ENCODE peak calls at places on chromosomes 6 and 20, in five cellular contexts. K, P, T, D and G are unnamed samples.

GRCh38 chr20:62898970-62899632 is 27.2 kb downstream of the DIDO1 start:
- DNase-seq in K (peak), P (no peak), T (no peak), D (no peak), G (no peak)

GRCh38 chr6:165573671-165574070 is 89.4 kb downstream of the PDE10A start:
- DNase-seq in K (no peak), P (no peak), T (no peak), D (peak), G (no peak)

GRCh38 chr6:156511570-156511969 is 265.6 kb upstream of the ARID1B start:
- DNase-seq in K (no peak), P (no peak), T (no peak), D (no peak), G (no peak)

GRCh38 chr6:111992851-111993250 is 61.1 kb upstream of the CCN6 start:
- DNase-seq in K (peak), P (peak), T (peak), D (peak), G (no peak)

GRCh38 chr6:99338188-99338587 is 11.3 kb downstream of the FAXC start:
- DNase-seq in K (no peak), P (no peak), T (peak), D (no peak), G (no peak)

GRCh38 chr6:9405369-9405768 is 970.0 kb upstream of the SLC35B3 start:
- DNase-seq in K (no peak), P (no peak), T (no peak), D (peak), G (no peak)

GRCh38 chr6:132316970-132317369 is 84.3 kb downstream of the MOXD1 start:
- DNase-seq in K (no peak), P (no peak), T (no peak), D (no peak), G (no peak)

GRCh38 chr20:2365666-2366065 is 15.0 kb upstream of the TGM6 start:
- DNase-seq in K (no peak), P (no peak), T (no peak), D (no peak), G (no peak)

GRCh38 chr6:52640170-52640569 is 30.7 kb upstream of the TMEM14A start:
- DNase-seq in K (no peak), P (no peak), T (peak), D (peak), G (no peak)